ENCODE peak calls at places on chromosomes 13 and 19, in four cellular contexts. One of them, this sample, is unnamed.

GRCh38 chr13:70173236-70173959 is 65.1 kb upstream of the KLHL1 start:
- DNase-seq in coronary artery: no peak
- DNase-seq in ovary: no peak
- DNase-seq in tibial artery: no peak
- DNase-seq in this sample: no peak

GRCh38 chr13:78404961-78405360 is 198.4 kb downstream of the POU4F1 start:
- DNase-seq in coronary artery: no peak
- DNase-seq in ovary: no peak
- DNase-seq in tibial artery: no peak
- DNase-seq in this sample: no peak

GRCh38 chr19:39738809-39739208 is 980 bp upstream of the CLC start:
- DNase-seq in coronary artery: no peak
- DNase-seq in ovary: no peak
- DNase-seq in tibial artery: no peak
- DNase-seq in this sample: no peak

GRCh38 chr19:9436358-9436757 is 985 bp upstream of the ZNF266 start:
- DNase-seq in coronary artery: no peak
- DNase-seq in ovary: no peak
- DNase-seq in tibial artery: no peak
- DNase-seq in this sample: no peak

GRCh38 chr19:41263042-41263849 is 926 bp upstream of the HNRNPUL1 start:
- DNase-seq in coronary artery: peak
- DNase-seq in ovary: peak
- DNase-seq in tibial artery: peak
- DNase-seq in this sample: peak

GRCh38 chr19:49441210-49441959 is at the start of gene SLC17A7:
- DNase-seq in coronary artery: no peak
- DNase-seq in ovary: no peak
- DNase-seq in tibial artery: peak
- DNase-seq in this sample: no peak

GRCh38 chr13:95608640-95609280 is 35.7 kb downstream of the DZIP1 start:
- DNase-seq in coronary artery: no peak
- DNase-seq in ovary: no peak
- DNase-seq in tibial artery: no peak
- DNase-seq in this sample: no peak

GRCh38 chr13:32804673-32805260 is 211.5 kb upstream of the KL start:
- DNase-seq in coronary artery: no peak
- DNase-seq in ovary: no peak
- DNase-seq in tibial artery: no peak
- DNase-seq in this sample: no peak

GRCh38 chr13:62598708-62599107 is 1183.1 kb upstream of the PCDH20 start:
- DNase-seq in coronary artery: no peak
- DNase-seq in ovary: no peak
- DNase-seq in tibial artery: no peak
- DNase-seq in this sample: no peak

GRCh38 chr19:8209111-8209964 is at the start of gene CERS4:
- DNase-seq in coronary artery: no peak
- DNase-seq in ovary: peak
- DNase-seq in tibial artery: no peak
- DNase-seq in this sample: peak

GRCh38 chr13:105908581-105908980 is 626.9 kb downstream of the EFNB2 start:
- DNase-seq in coronary artery: no peak
- DNase-seq in ovary: no peak
- DNase-seq in tibial artery: no peak
- DNase-seq in this sample: no peak

GRCh38 chr19:45154064-45154827 is 6.5 kb downstream of the NKPD1 start:
- DNase-seq in coronary artery: no peak
- DNase-seq in ovary: no peak
- DNase-seq in tibial artery: no peak
- DNase-seq in this sample: no peak

GRCh38 chr13:65606622-65607021 is 1623.5 kb downstream of the PCDH9 start:
- DNase-seq in coronary artery: no peak
- DNase-seq in ovary: no peak
- DNase-seq in tibial artery: no peak
- DNase-seq in this sample: no peak

GRCh38 chr13:74867460-74867859 is 614.5 kb downstream of the TBC1D4 start:
- DNase-seq in coronary artery: no peak
- DNase-seq in ovary: no peak
- DNase-seq in tibial artery: no peak
- DNase-seq in this sample: no peak

GRCh38 chr19:40862785-40863184 is 12.5 kb upstream of the CYP2A6 start:
- DNase-seq in coronary artery: no peak
- DNase-seq in ovary: no peak
- DNase-seq in tibial artery: no peak
- DNase-seq in this sample: no peak

GRCh38 chr13:106466691-106467405 is 68.6 kb downstream of the EFNB2 start:
- DNase-seq in coronary artery: no peak
- DNase-seq in ovary: no peak
- DNase-seq in tibial artery: no peak
- DNase-seq in this sample: no peak

GRCh38 chr13:85864963-85865530 is 65.8 kb upstream of the SLITRK6 start:
- DNase-seq in coronary artery: no peak
- DNase-seq in ovary: no peak
- DNase-seq in tibial artery: no peak
- DNase-seq in this sample: no peak

GRCh38 chr13:50403311-50403710 is 388.1 kb downstream of the KCNRG start:
- DNase-seq in coronary artery: no peak
- DNase-seq in ovary: no peak
- DNase-seq in tibial artery: no peak
- DNase-seq in this sample: no peak

GRCh38 chr19:53086949-53087348 is 16.3 kb downstream of the ZNF160 start:
- DNase-seq in coronary artery: no peak
- DNase-seq in ovary: no peak
- DNase-seq in tibial artery: no peak
- DNase-seq in this sample: peak

GRCh38 chr19:51687791-51688664 is 5.1 kb upstream of the SPACA6 start:
- DNase-seq in coronary artery: peak
- DNase-seq in ovary: peak
- DNase-seq in tibial artery: peak
- DNase-seq in this sample: peak

GRCh38 chr19:42412223-42412622 is 15.0 kb downstream of the LIPE start:
- DNase-seq in coronary artery: no peak
- DNase-seq in ovary: no peak
- DNase-seq in tibial artery: no peak
- DNase-seq in this sample: peak

GRCh38 chr13:46544811-46545210 is 8.2 kb upstream of the LRCH1 start:
- DNase-seq in coronary artery: no peak
- DNase-seq in ovary: no peak
- DNase-seq in tibial artery: no peak
- DNase-seq in this sample: no peak

GRCh38 chr13:52010890-52011689 is at the start of gene ATP7B:
- DNase-seq in coronary artery: peak
- DNase-seq in ovary: no peak
- DNase-seq in tibial artery: peak
- DNase-seq in this sample: peak

GRCh38 chr13:45219938-45220375 is 19.1 kb upstream of the KCTD4 start:
- DNase-seq in coronary artery: no peak
- DNase-seq in ovary: no peak
- DNase-seq in tibial artery: no peak
- DNase-seq in this sample: no peak

GRCh38 chr19:52891336-52891735 is 6.1 kb downstream of the ZNF320 start:
- DNase-seq in coronary artery: no peak
- DNase-seq in ovary: no peak
- DNase-seq in tibial artery: no peak
- DNase-seq in this sample: no peak

GRCh38 chr19:48999481-49000325 is 6.0 kb downstream of the RUVBL2 start:
- DNase-seq in coronary artery: no peak
- DNase-seq in ovary: no peak
- DNase-seq in tibial artery: no peak
- DNase-seq in this sample: no peak

GRCh38 chr19:30136591-30136990 is 194.6 kb downstream of the URI1 start:
- DNase-seq in coronary artery: no peak
- DNase-seq in ovary: no peak
- DNase-seq in tibial artery: no peak
- DNase-seq in this sample: no peak

DNA sequence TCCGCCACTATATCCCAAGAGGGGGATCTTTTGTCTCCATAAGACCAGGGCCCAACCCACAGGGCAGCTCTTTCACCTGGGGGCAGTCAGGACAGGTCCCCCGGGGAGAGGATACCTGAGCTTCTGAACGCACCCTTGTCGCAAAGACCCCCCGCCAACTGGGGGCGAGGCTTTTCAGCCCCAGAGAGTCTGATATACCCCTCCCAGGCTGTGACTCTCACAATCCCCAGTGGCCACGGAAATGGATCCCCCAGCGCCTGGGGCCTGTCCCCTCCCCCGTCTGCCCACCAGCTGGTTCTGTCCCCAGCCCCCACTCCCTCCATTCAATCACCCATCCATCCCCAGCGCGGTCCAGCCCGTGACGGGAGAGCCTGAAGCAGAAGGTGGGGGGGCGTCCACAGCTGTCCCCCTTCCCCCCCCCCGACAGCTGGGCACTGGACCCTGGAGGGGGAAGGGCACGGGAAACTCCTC is 858 bp downstream of the DOCK6 start:
- DNase-seq in coronary artery: no peak
- DNase-seq in ovary: peak
- DNase-seq in tibial artery: no peak
- DNase-seq in this sample: no peak
- H3K27ac ChIP-seq in coronary artery: peak
- H3K27ac ChIP-seq in ovary: peak
- H3K27ac ChIP-seq in tibial artery: peak
- H3K27ac ChIP-seq in this sample: peak

GRCh38 chr19:18109731-18110671 is 12.4 kb downstream of the MAST3 start:
- DNase-seq in coronary artery: no peak
- DNase-seq in ovary: no peak
- DNase-seq in tibial artery: peak
- DNase-seq in this sample: peak

GRCh38 chr19:18108897-18109296 is 11.3 kb downstream of the MAST3 start:
- DNase-seq in coronary artery: no peak
- DNase-seq in ovary: no peak
- DNase-seq in tibial artery: no peak
- DNase-seq in this sample: no peak

GRCh38 chr19:18109363-18109730 is 11.8 kb downstream of the MAST3 start:
- DNase-seq in coronary artery: no peak
- DNase-seq in ovary: no peak
- DNase-seq in tibial artery: no peak
- DNase-seq in this sample: no peak

GRCh38 chr19:18112989-18113478 is 15.5 kb downstream of the MAST3 start:
- DNase-seq in coronary artery: no peak
- DNase-seq in ovary: peak
- DNase-seq in tibial artery: peak
- DNase-seq in this sample: peak

GRCh38 chr19:18110833-18111232 is 13.3 kb downstream of the MAST3 start:
- DNase-seq in coronary artery: no peak
- DNase-seq in ovary: no peak
- DNase-seq in tibial artery: no peak
- DNase-seq in this sample: no peak
- H3K27ac ChIP-seq in coronary artery: no peak
- H3K27ac ChIP-seq in ovary: no peak
- H3K27ac ChIP-seq in tibial artery: peak
- H3K27ac ChIP-seq in this sample: peak

GRCh38 chr19:16442386-16443276 is 29.1 kb downstream of the EPS15L1 start:
- DNase-seq in coronary artery: no peak
- DNase-seq in ovary: peak
- DNase-seq in tibial artery: no peak
- DNase-seq in this sample: no peak

GRCh38 chr19:16444273-16444597 is 27.5 kb downstream of the EPS15L1 start:
- DNase-seq in coronary artery: no peak
- DNase-seq in ovary: no peak
- DNase-seq in tibial artery: no peak
- DNase-seq in this sample: no peak

GRCh38 chr19:16446108-16447014 is 25.4 kb downstream of the EPS15L1 start:
- DNase-seq in coronary artery: no peak
- DNase-seq in ovary: no peak
- DNase-seq in tibial artery: no peak
- DNase-seq in this sample: no peak

GRCh38 chr19:16445238-16446107 is 26.3 kb downstream of the EPS15L1 start:
- DNase-seq in coronary artery: no peak
- DNase-seq in ovary: no peak
- DNase-seq in tibial artery: no peak
- DNase-seq in this sample: no peak

GRCh38 chr19:16441661-16442071 is 30.1 kb downstream of the EPS15L1 start:
- DNase-seq in coronary artery: no peak
- DNase-seq in ovary: no peak
- DNase-seq in tibial artery: no peak
- DNase-seq in this sample: no peak
- H3K27ac ChIP-seq in coronary artery: no peak
- H3K27ac ChIP-seq in ovary: no peak
- H3K27ac ChIP-seq in tibial artery: no peak
- H3K27ac ChIP-seq in this sample: no peak

DNA sequence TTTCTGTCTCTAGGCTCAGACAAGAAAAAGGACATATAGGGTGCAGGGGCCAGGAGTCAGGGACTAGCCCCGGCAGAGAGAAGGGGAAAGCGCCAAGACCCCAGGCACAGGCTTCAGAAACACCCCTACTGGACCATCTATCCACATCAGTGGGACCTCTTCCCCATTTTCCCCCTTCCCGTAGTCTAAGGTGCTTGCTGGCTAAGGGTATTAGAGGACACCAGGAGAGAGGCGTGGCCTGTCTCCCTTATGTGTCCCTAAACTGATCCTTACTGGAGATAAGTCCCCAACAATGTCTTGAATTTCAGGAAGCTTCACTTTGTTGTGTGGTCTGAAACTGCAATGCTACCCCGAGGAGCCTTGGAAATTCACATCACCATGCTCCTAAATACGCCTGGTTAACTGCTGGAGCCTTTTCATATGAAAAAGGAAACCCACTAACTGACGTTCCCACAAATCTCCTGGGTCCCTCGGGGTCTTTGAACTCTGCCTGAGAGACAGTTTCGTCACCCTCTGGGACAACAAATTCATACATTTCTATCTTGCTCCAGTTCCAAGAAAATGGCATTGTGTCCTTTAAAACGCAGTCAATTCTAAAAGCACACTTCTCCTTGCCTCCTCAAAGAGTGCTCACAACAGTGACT is 197.7 kb downstream of the COL4A1 start:
- DNase-seq in coronary artery: no peak
- DNase-seq in ovary: no peak
- DNase-seq in tibial artery: no peak
- DNase-seq in this sample: no peak
- H3K27ac ChIP-seq in coronary artery: peak
- H3K27ac ChIP-seq in ovary: no peak
- H3K27ac ChIP-seq in tibial artery: peak
- H3K27ac ChIP-seq in this sample: no peak

GRCh38 chr19:1746401-1747284 is 6.7 kb upstream of the ONECUT3 start:
- DNase-seq in coronary artery: no peak
- DNase-seq in ovary: no peak
- DNase-seq in tibial artery: no peak
- DNase-seq in this sample: no peak

GRCh38 chr19:1744133-1744665 is 9.1 kb upstream of the ONECUT3 start:
- DNase-seq in coronary artery: no peak
- DNase-seq in ovary: no peak
- DNase-seq in tibial artery: no peak
- DNase-seq in this sample: no peak

GRCh38 chr19:1745589-1746031 is 7.7 kb upstream of the ONECUT3 start:
- DNase-seq in coronary artery: no peak
- DNase-seq in ovary: no peak
- DNase-seq in tibial artery: no peak
- DNase-seq in this sample: no peak

GRCh38 chr19:1742989-1743696 is 10.2 kb upstream of the ONECUT3 start:
- DNase-seq in coronary artery: no peak
- DNase-seq in ovary: no peak
- DNase-seq in tibial artery: no peak
- DNase-seq in this sample: no peak

GRCh38 chr19:1744822-1745563 is 8.3 kb upstream of the ONECUT3 start:
- DNase-seq in coronary artery: no peak
- DNase-seq in ovary: no peak
- DNase-seq in tibial artery: no peak
- DNase-seq in this sample: no peak
- H3K27ac ChIP-seq in coronary artery: no peak
- H3K27ac ChIP-seq in ovary: no peak
- H3K27ac ChIP-seq in tibial artery: no peak
- H3K27ac ChIP-seq in this sample: no peak

GRCh38 chr13:92510416-92510815 is 716.2 kb upstream of the GPC6 start:
- DNase-seq in coronary artery: no peak
- DNase-seq in ovary: no peak
- DNase-seq in tibial artery: no peak
- DNase-seq in this sample: no peak
- H3K27ac ChIP-seq in coronary artery: no peak
- H3K27ac ChIP-seq in ovary: no peak
- H3K27ac ChIP-seq in tibial artery: no peak
- H3K27ac ChIP-seq in this sample: no peak